ENCODE peak calls at places on chromosomes 7 and 10, in five cellular contexts. One of them, this sample, is unnamed.

GRCh38 chr10:44132361-44133289 is 252.3 kb downstream of the CXCL12 start:
- DNase-seq in OCI-LY7: no peak
- DNase-seq in erythroblast: no peak
- DNase-seq in neuronal stem cell: no peak
- DNase-seq in activated CD8-positive, alpha-beta T cell treated with anti-CD3 and anti-CD28 coated beads for 36 hours: no peak
- DNase-seq in this sample: no peak

GRCh38 chr10:3805227-3805790 is 20.3 kb upstream of the KLF6 start:
- DNase-seq in OCI-LY7: peak; percentile 67
- DNase-seq in erythroblast: peak; percentile 81
- DNase-seq in neuronal stem cell: no peak
- DNase-seq in activated CD8-positive, alpha-beta T cell treated with anti-CD3 and anti-CD28 coated beads for 36 hours: peak; percentile 76
- DNase-seq in this sample: peak; percentile 60

GRCh38 chr7:95056107-95056689 is 148.8 kb downstream of the PPP1R9A start:
- DNase-seq in OCI-LY7: no peak
- DNase-seq in erythroblast: no peak
- DNase-seq in neuronal stem cell: no peak
- DNase-seq in activated CD8-positive, alpha-beta T cell treated with anti-CD3 and anti-CD28 coated beads for 36 hours: no peak
- DNase-seq in this sample: no peak

GRCh38 chr7:158778476-158778875 is 50.8 kb downstream of the ESYT2 start:
- DNase-seq in OCI-LY7: no peak
- DNase-seq in erythroblast: no peak
- DNase-seq in neuronal stem cell: no peak
- DNase-seq in activated CD8-positive, alpha-beta T cell treated with anti-CD3 and anti-CD28 coated beads for 36 hours: no peak
- DNase-seq in this sample: no peak

GRCh38 chr10:80168679-80169380 is 36.3 kb downstream of the PLAC9 start:
- DNase-seq in OCI-LY7: peak; percentile 34
- DNase-seq in erythroblast: no peak
- DNase-seq in neuronal stem cell: no peak
- DNase-seq in activated CD8-positive, alpha-beta T cell treated with anti-CD3 and anti-CD28 coated beads for 36 hours: no peak
- DNase-seq in this sample: no peak

GRCh38 chr7:140044251-140044650 is 18.5 kb downstream of the PARP12 start:
- DNase-seq in OCI-LY7: no peak
- DNase-seq in erythroblast: no peak
- DNase-seq in neuronal stem cell: no peak
- DNase-seq in activated CD8-positive, alpha-beta T cell treated with anti-CD3 and anti-CD28 coated beads for 36 hours: no peak
- DNase-seq in this sample: no peak

GRCh38 chr10:6667679-6668270 is 87.7 kb upstream of the PRKCQ start:
- DNase-seq in OCI-LY7: peak; percentile 49
- DNase-seq in erythroblast: peak; percentile 31
- DNase-seq in neuronal stem cell: peak; percentile 12
- DNase-seq in activated CD8-positive, alpha-beta T cell treated with anti-CD3 and anti-CD28 coated beads for 36 hours: peak; percentile 74
- DNase-seq in this sample: no peak

GRCh38 chr10:30781571-30782542 is 152.3 kb upstream of the LYZL2 start:
- DNase-seq in OCI-LY7: no peak
- DNase-seq in erythroblast: no peak
- DNase-seq in neuronal stem cell: no peak
- DNase-seq in activated CD8-positive, alpha-beta T cell treated with anti-CD3 and anti-CD28 coated beads for 36 hours: no peak
- DNase-seq in this sample: no peak

GRCh38 chr7:2094454-2095039 is 138.2 kb downstream of the MAD1L1 start:
- DNase-seq in OCI-LY7: no peak
- DNase-seq in erythroblast: no peak
- DNase-seq in neuronal stem cell: no peak
- DNase-seq in activated CD8-positive, alpha-beta T cell treated with anti-CD3 and anti-CD28 coated beads for 36 hours: no peak
- DNase-seq in this sample: no peak

GRCh38 chr10:74585231-74586087 is 240.9 kb upstream of the KAT6B start:
- DNase-seq in OCI-LY7: peak; percentile 49
- DNase-seq in erythroblast: no peak
- DNase-seq in neuronal stem cell: no peak
- DNase-seq in activated CD8-positive, alpha-beta T cell treated with anti-CD3 and anti-CD28 coated beads for 36 hours: peak; percentile 70
- DNase-seq in this sample: peak; percentile 7

GRCh38 chr7:156903232-156903909 is 10.4 kb upstream of the LMBR1 start:
- DNase-seq in OCI-LY7: no peak
- DNase-seq in erythroblast: no peak
- DNase-seq in neuronal stem cell: no peak
- DNase-seq in activated CD8-positive, alpha-beta T cell treated with anti-CD3 and anti-CD28 coated beads for 36 hours: peak; percentile 55
- DNase-seq in this sample: no peak

GRCh38 chr7:13117103-13117502 is 429.7 kb downstream of the ARL4A start:
- DNase-seq in OCI-LY7: no peak
- DNase-seq in erythroblast: peak; percentile 4
- DNase-seq in neuronal stem cell: no peak
- DNase-seq in activated CD8-positive, alpha-beta T cell treated with anti-CD3 and anti-CD28 coated beads for 36 hours: no peak
- DNase-seq in this sample: no peak

GRCh38 chr7:133513608-133514007 is 260.7 kb downstream of the EXOC4 start:
- DNase-seq in OCI-LY7: no peak
- DNase-seq in erythroblast: no peak
- DNase-seq in neuronal stem cell: no peak
- DNase-seq in activated CD8-positive, alpha-beta T cell treated with anti-CD3 and anti-CD28 coated beads for 36 hours: no peak
- DNase-seq in this sample: no peak

GRCh38 chr7:19982841-19983835 is 209.7 kb upstream of the TMEM196 start:
- DNase-seq in OCI-LY7: peak; percentile 41
- DNase-seq in erythroblast: peak; percentile 24
- DNase-seq in neuronal stem cell: peak; percentile 23
- DNase-seq in activated CD8-positive, alpha-beta T cell treated with anti-CD3 and anti-CD28 coated beads for 36 hours: peak; percentile 34
- DNase-seq in this sample: no peak

GRCh38 chr7:100827330-100828226 is at the start of gene EPHB4:
- DNase-seq in OCI-LY7: no peak
- DNase-seq in erythroblast: peak; percentile 70
- DNase-seq in neuronal stem cell: peak; percentile 90
- DNase-seq in activated CD8-positive, alpha-beta T cell treated with anti-CD3 and anti-CD28 coated beads for 36 hours: peak; percentile 17
- DNase-seq in this sample: no peak

GRCh38 chr10:13146383-13146782 is 15.0 kb upstream of the MCM10 start:
- DNase-seq in OCI-LY7: no peak
- DNase-seq in erythroblast: peak; percentile 89
- DNase-seq in neuronal stem cell: no peak
- DNase-seq in activated CD8-positive, alpha-beta T cell treated with anti-CD3 and anti-CD28 coated beads for 36 hours: no peak
- DNase-seq in this sample: no peak

GRCh38 chr7:37150856-37151255 is 297.8 kb downstream of the ELMO1 start:
- DNase-seq in OCI-LY7: no peak
- DNase-seq in erythroblast: no peak
- DNase-seq in neuronal stem cell: no peak
- DNase-seq in activated CD8-positive, alpha-beta T cell treated with anti-CD3 and anti-CD28 coated beads for 36 hours: no peak
- DNase-seq in this sample: no peak

GRCh38 chr7:110177463-110177862 is 913.5 kb upstream of the LRRN3 start:
- DNase-seq in OCI-LY7: no peak
- DNase-seq in erythroblast: no peak
- DNase-seq in neuronal stem cell: no peak
- DNase-seq in activated CD8-positive, alpha-beta T cell treated with anti-CD3 and anti-CD28 coated beads for 36 hours: no peak
- DNase-seq in this sample: no peak

GRCh38 chr10:111297351-111297848 is 220.6 kb downstream of the ADRA2A start:
- DNase-seq in OCI-LY7: no peak
- DNase-seq in erythroblast: no peak
- DNase-seq in neuronal stem cell: peak; percentile 29
- DNase-seq in activated CD8-positive, alpha-beta T cell treated with anti-CD3 and anti-CD28 coated beads for 36 hours: no peak
- DNase-seq in this sample: no peak

GRCh38 chr10:68106656-68107055 is 2.6 kb upstream of the MYPN start:
- DNase-seq in OCI-LY7: no peak
- DNase-seq in erythroblast: no peak
- DNase-seq in neuronal stem cell: no peak
- DNase-seq in activated CD8-positive, alpha-beta T cell treated with anti-CD3 and anti-CD28 coated beads for 36 hours: no peak
- DNase-seq in this sample: no peak

GRCh38 chr7:116525298-116525912 is 569 bp downstream of the CAV1 start:
- DNase-seq in OCI-LY7: no peak
- DNase-seq in erythroblast: peak; percentile 17
- DNase-seq in neuronal stem cell: no peak
- DNase-seq in activated CD8-positive, alpha-beta T cell treated with anti-CD3 and anti-CD28 coated beads for 36 hours: peak; percentile 59
- DNase-seq in this sample: no peak